ENCODE peak calls at places on chromosome 16, in six cellular contexts. L is H1, G is GM12878, W is A549, V is HCT116, X is K562. S is an unnamed sample.

GRCh38 chr16:30018731-30019158 is 4.3 kb upstream of the C16orf92 start:
- DNase-seq in L (no peak), X (no peak), V (no peak), G (no peak), W (no peak), S (no peak)

GRCh38 chr16:10878644-10879498 is 1.9 kb downstream of the CIITA start:
- DNase-seq in L (peak; percentile 56), G (no peak), V (no peak), W (no peak), X (no peak), S (no peak)

GRCh38 chr16:15894571-15895358 is 6.4 kb upstream of the CEP20 start:
- DNase-seq in G (no peak), X (no peak), L (no peak), V (no peak), W (no peak), S (no peak)

GRCh38 chr16:81366316-81366932 is 51.7 kb downstream of the GAN start:
- DNase-seq in V (peak; percentile 46), X (peak; percentile 52), G (peak; percentile 23), W (peak; percentile 40), L (no peak), S (peak; percentile 38)

GRCh38 chr16:48503779-48504178 is 106.2 kb downstream of the N4BP1 start:
- DNase-seq in W (no peak), G (no peak), L (no peak), V (no peak), X (no peak), S (no peak)

GRCh38 chr16:89618114-89618999 is 4.9 kb downstream of the DPEP1 start:
- DNase-seq in X (no peak), W (no peak), G (no peak), V (no peak), L (no peak), S (no peak)

GRCh38 chr16:85302018-85302847 is 190.0 kb upstream of the CIBAR2 start:
- DNase-seq in V (peak; percentile 31), G (no peak), X (peak; percentile 97), W (no peak), L (no peak), S (no peak)

GRCh38 chr16:65658339-65659275 is 536.7 kb upstream of the CDH11 start:
- DNase-seq in W (no peak), V (no peak), G (no peak), L (no peak), X (no peak), S (no peak)

GRCh38 chr16:61544165-61544564 is 492.1 kb downstream of the CDH8 start:
- DNase-seq in L (no peak), V (no peak), G (no peak), X (no peak), W (no peak), S (no peak)

GRCh38 chr16:51248217-51248616 is 97.1 kb upstream of the SALL1 start:
- DNase-seq in W (no peak), G (no peak), V (no peak), X (no peak), L (no peak), S (no peak)

GRCh38 chr16:23771027-23771426 is 16.2 kb downstream of the CHP2 start:
- DNase-seq in V (no peak), G (no peak), W (no peak), L (no peak), X (no peak), S (no peak)

GRCh38 chr16:4695473-4696171 is 2.3 kb downstream of the NUDT16L1 start:
- DNase-seq in G (no peak), V (no peak), L (no peak), X (no peak), W (no peak), S (no peak)

GRCh38 chr16:4052801-4053662 is 63.2 kb downstream of the ADCY9 start:
- DNase-seq in X (no peak), L (no peak), G (no peak), W (no peak), V (peak; percentile 15), S (no peak)

GRCh38 chr16:51151435-51151950 is 423 bp upstream of the SALL1 start:
- DNase-seq in L (peak; percentile 82), G (no peak), X (no peak), W (no peak), V (no peak), S (peak; percentile 86)

GRCh38 chr16:29775742-29776408 is 2.2 kb upstream of the ZG16 start:
- DNase-seq in L (no peak), W (no peak), X (peak; percentile 50), V (no peak), G (no peak), S (no peak)

GRCh38 chr16:18983565-18984424 is at the start of gene TMC7:
- DNase-seq in L (peak; percentile 93), G (no peak), W (peak; percentile 86), X (peak; percentile 89), V (peak; percentile 80), S (peak; percentile 91)
- TF ChIP-seq MAX in L (no peak), G (no peak), W (peak; percentile 55), X (peak; percentile 26), V (peak; percentile 45), S (peak; percentile 44)

GRCh38 chr16:83954577-83955016 is 1.6 kb downstream of the OSGIN1 start:
- DNase-seq in G (no peak), V (peak; percentile 54), W (no peak), L (no peak), X (no peak), S (peak; percentile 85)

GRCh38 chr16:83953796-83954576 is 946 bp downstream of the OSGIN1 start:
- DNase-seq in G (no peak), X (peak; percentile 70), V (peak; percentile 72), W (peak; percentile 78), L (no peak), S (peak; percentile 73)

GRCh38 chr16:83957296-83957855 is 4.3 kb downstream of the OSGIN1 start:
- DNase-seq in W (no peak), V (no peak), L (no peak), X (no peak), G (no peak), S (no peak)

GRCh38 chr16:83956336-83957289 is 3.6 kb downstream of the OSGIN1 start:
- DNase-seq in X (peak; percentile 79), V (peak; percentile 75), L (peak; percentile 95), G (peak; percentile 5), W (peak; percentile 68), S (peak; percentile 70)

GRCh38 chr16:83955218-83956130 is 2.4 kb downstream of the OSGIN1 start:
- DNase-seq in X (no peak), V (no peak), G (no peak), W (no peak), L (no peak), S (no peak)
- H3K27ac ChIP-seq in X (no peak overlapping the region), V (no peak overlapping the region), G (no peak overlapping the region), W (peak overlapping the region; percentile 93), L (no peak overlapping the region), S (peak overlapping the region; percentile 94)

GRCh38 chr16:88390265-88390664 is 7.5 kb downstream of the ZNF469 start:
- DNase-seq in X (no peak), G (no peak), L (no peak), W (no peak), V (no peak), S (no peak)
- TF ChIP-seq CEBPB in X (no peak), G (no peak), L (no peak), W (no peak), V (no peak), S (no peak)

DNA sequence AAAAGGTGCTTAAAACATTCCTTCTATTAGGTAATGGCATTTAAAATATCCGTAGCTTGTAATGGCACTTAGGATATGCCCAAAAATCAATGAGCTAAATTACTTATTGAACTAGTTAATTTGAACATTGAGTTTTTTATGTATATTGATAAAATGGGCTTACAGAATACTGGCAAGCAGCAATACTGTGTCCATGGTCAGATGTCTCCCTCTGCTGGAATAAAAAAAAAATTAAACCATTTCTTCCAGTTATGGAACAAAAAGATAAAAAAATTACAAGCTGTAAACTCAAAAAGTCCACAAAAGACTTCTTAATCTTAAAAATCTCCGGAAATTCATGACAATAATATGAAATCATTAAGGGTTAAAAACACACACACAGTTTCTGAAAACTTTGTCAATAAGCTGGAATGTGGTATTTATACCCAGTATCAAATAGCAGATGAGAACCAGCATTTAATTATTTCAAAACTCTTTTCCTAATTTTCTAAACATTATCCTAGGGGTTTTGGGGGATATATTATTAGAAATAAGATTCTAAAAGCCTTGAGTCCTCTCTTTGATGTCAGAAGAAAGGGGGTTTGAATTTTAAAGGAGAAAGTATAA is 21.5 kb upstream of the PSMD7 start:
- DNase-seq in W (peak; percentile 38), V (peak; percentile 13), L (no peak), G (no peak), X (peak; percentile 36), S (no peak)
- TF ChIP-seq MAX in W (no peak), V (no peak), L (no peak), G (no peak), X (no peak), S (no peak)

GRCh38 chr16:79845006-79845733 is 244.6 kb upstream of the MAF start:
- DNase-seq in X (no peak), G (peak; percentile 40), V (no peak), W (no peak), L (no peak), S (no peak)
- H3K27ac ChIP-seq in X (peak overlapping the region; percentile 75), G (peak overlapping the region; percentile 89), V (no peak overlapping the region), W (no peak overlapping the region), L (no peak overlapping the region), S (no peak overlapping the region)

S was measured in HepG2.